ENCODE peak calls at places on chromosome 7, in ten cellular contexts. S is mammary epithelial cell; N is CD4-positive, alpha-beta T cell; C is neural progenitor cell; A is astrocyte of the spinal cord; Q is cardiac fibroblast; Z is MCF 10A; W is fibroblast of villous mesenchyme; O is AG04450; R is fibroblast of lung. F is an unnamed sample.

GRCh38 chr7:82507976-82508677 is 64.5 kb upstream of the CACNA2D1 start:
- DNase-seq in S (no peak), N (no peak), C (no peak), A (no peak), Q (no peak), Z (no peak), W (no peak), O (no peak), R (no peak), F (no peak)

GRCh38 chr7:48803250-48803649 is 121.1 kb upstream of the CDC14C start:
- DNase-seq in S (no peak), N (no peak), C (no peak), A (no peak), Q (no peak), Z (no peak), W (no peak), O (no peak), R (no peak), F (no peak)

GRCh38 chr7:131194070-131194865 is 133.4 kb upstream of the MKLN1 start:
- DNase-seq in S (peak), N (no peak), C (no peak), A (no peak), Q (peak), Z (peak), W (no peak), O (no peak), R (no peak), F (no peak)

GRCh38 chr7:158824028-158824427 is 5.3 kb downstream of the ESYT2 start:
- DNase-seq in S (no peak), N (no peak), C (no peak), A (no peak), Q (peak), Z (no peak), W (no peak), O (no peak), R (peak), F (no peak)

GRCh38 chr7:113768256-113768847 is 150.5 kb downstream of the PPP1R3A start:
- DNase-seq in S (no peak), N (no peak), C (no peak), A (peak), Q (peak), Z (no peak), W (peak), O (no peak), R (peak), F (no peak)

GRCh38 chr7:84073476-84073875 is 121.1 kb downstream of the SEMA3A start:
- DNase-seq in S (no peak), N (no peak), C (no peak), A (peak), Q (peak), Z (peak), W (peak), O (no peak), R (peak), F (no peak)

GRCh38 chr7:22445140-22445722 is 54.8 kb downstream of the STEAP1B start:
- DNase-seq in S (peak), N (no peak), C (peak), A (peak), Q (peak), Z (peak), W (peak), O (no peak), R (no peak), F (peak)

GRCh38 chr7:30164567-30164966 is 29.8 kb downstream of the MTURN start:
- DNase-seq in S (peak), N (no peak), C (peak), A (peak), Q (peak), Z (peak), W (peak), O (no peak), R (peak), F (no peak)

GRCh38 chr7:45072131-45073030 is 16.4 kb downstream of the NACAD start:
- DNase-seq in S (no peak), N (no peak), C (no peak), A (no peak), Q (no peak), Z (no peak), W (peak), O (no peak), R (no peak), F (no peak)

GRCh38 chr7:148973256-148973655 is 55.0 kb downstream of the PDIA4 start:
- DNase-seq in S (no peak), N (no peak), C (no peak), A (no peak), Q (no peak), Z (peak), W (no peak), O (no peak), R (no peak), F (no peak)

GRCh38 chr7:91636129-91636724 is 244.3 kb downstream of the MTERF1 start:
- DNase-seq in S (peak), N (no peak), C (peak), A (peak), Q (peak), Z (peak), W (peak), O (no peak), R (no peak), F (no peak)

GRCh38 chr7:94395141-94396041 is 696 bp downstream of the COL1A2 start:
- DNase-seq in S (peak), N (no peak), C (peak), A (peak), Q (peak), Z (peak), W (peak), O (peak), R (peak), F (peak)

GRCh38 chr7:25846722-25847121 is 305.3 kb upstream of the NFE2L3 start:
- DNase-seq in S (peak), N (no peak), C (no peak), A (peak), Q (peak), Z (peak), W (peak), O (peak), R (peak), F (peak)

GRCh38 chr7:71486856-71487628 is 355.1 kb downstream of the GALNT17 start:
- DNase-seq in S (no peak), N (no peak), C (no peak), A (peak), Q (peak), Z (no peak), W (peak), O (no peak), R (peak), F (no peak)

GRCh38 chr7:135888740-135889139 is 88.4 kb downstream of the MTPN start:
- DNase-seq in S (no peak), N (no peak), C (no peak), A (no peak), Q (no peak), Z (no peak), W (no peak), O (no peak), R (no peak), F (no peak)

GRCh38 chr7:70776627-70777101 is 355.3 kb upstream of the GALNT17 start:
- DNase-seq in S (peak), N (no peak), C (no peak), A (peak), Q (no peak), Z (no peak), W (no peak), O (no peak), R (peak), F (peak)

GRCh38 chr7:88919484-88920131 is 124.1 kb upstream of the TEX47 start:
- DNase-seq in S (no peak), N (no peak), C (no peak), A (peak), Q (no peak), Z (no peak), W (no peak), O (no peak), R (no peak), F (no peak)

GRCh38 chr7:12607134-12607533 is 36.6 kb downstream of the SCIN start:
- DNase-seq in S (no peak), N (no peak), C (no peak), A (no peak), Q (no peak), Z (no peak), W (no peak), O (no peak), R (no peak), F (no peak)

GRCh38 chr7:45446195-45446944 is 127.8 kb upstream of the ADCY1 start:
- DNase-seq in S (peak), N (no peak), C (no peak), A (no peak), Q (peak), Z (peak), W (peak), O (no peak), R (peak), F (no peak)

GRCh38 chr7:22150221-22150620 is 204.5 kb upstream of the CDCA7L start:
- DNase-seq in S (no peak), N (no peak), C (no peak), A (peak), Q (peak), Z (no peak), W (no peak), O (no peak), R (peak), F (no peak)

GRCh38 chr7:128900237-128900636 is 10.3 kb downstream of the KCP start:
- DNase-seq in S (no peak), N (no peak), C (no peak), A (no peak), Q (no peak), Z (no peak), W (no peak), O (no peak), R (no peak), F (no peak)
- TF ChIP-seq CTCF in S (no peak), N (no peak), C (no peak), A (no peak), Q (no peak), Z (no peak), W (no peak), O (no peak), R (no peak), F (no peak)

GRCh38 chr7:77935652-77936348 is 137.2 kb downstream of the PHTF2 start:
- DNase-seq in S (no peak), N (no peak), C (no peak), A (no peak), Q (peak), Z (no peak), W (no peak), O (no peak), R (no peak), F (no peak)
- TF ChIP-seq CTCF in S (peak), N (peak), C (peak), A (no peak), Q (peak), Z (peak), W (no peak), O (peak), R (peak), F (no peak)

DNA sequence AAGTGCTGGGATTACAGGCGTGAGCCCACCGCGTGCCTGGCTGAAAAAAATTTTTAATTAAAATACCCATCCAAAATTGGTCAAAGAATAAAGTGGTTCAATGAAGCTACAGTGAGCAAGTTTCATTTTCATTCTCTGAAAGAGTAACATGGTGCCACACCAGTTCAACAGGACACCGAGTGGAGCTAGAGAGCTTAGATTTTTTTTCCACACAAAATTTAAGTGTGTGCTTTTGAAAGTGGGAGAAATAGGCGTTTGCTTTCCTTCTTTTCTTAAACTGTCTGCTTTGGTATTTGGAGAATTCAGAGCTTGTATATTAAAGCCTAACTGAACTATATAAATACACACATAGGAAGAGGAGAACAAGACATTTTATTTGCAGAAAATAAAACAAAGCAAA is 43.4 kb downstream of the BPGM start:
- DNase-seq in S (no peak), N (no peak), C (no peak), A (peak), Q (peak), Z (no peak), W (peak), O (peak), R (peak), F (peak)
- TF ChIP-seq CTCF in S (peak), N (no peak), C (peak), A (peak), Q (peak), Z (peak), W (peak), O (peak), R (peak), F (peak)

GRCh38 chr7:144517762-144518161 is 114.3 kb upstream of the NOBOX start:
- DNase-seq in S (no peak), N (no peak), C (no peak), A (no peak), Q (no peak), Z (no peak), W (no peak), O (no peak), R (no peak), F (no peak)

GRCh38 chr7:144516729-144517128 is 113.2 kb upstream of the NOBOX start:
- DNase-seq in S (no peak), N (no peak), C (no peak), A (no peak), Q (no peak), Z (no peak), W (no peak), O (no peak), R (no peak), F (no peak)

GRCh38 chr7:144515430-144515829 is 111.9 kb upstream of the NOBOX start:
- DNase-seq in S (no peak), N (no peak), C (no peak), A (no peak), Q (no peak), Z (no peak), W (no peak), O (no peak), R (no peak), F (no peak)

GRCh38 chr7:144508702-144509101 is 105.2 kb upstream of the NOBOX start:
- DNase-seq in S (no peak), N (no peak), C (no peak), A (no peak), Q (no peak), Z (no peak), W (no peak), O (no peak), R (no peak), F (no peak)

GRCh38 chr7:144513332-144513731 is 109.8 kb upstream of the NOBOX start:
- DNase-seq in S (no peak), N (no peak), C (peak), A (no peak), Q (peak), Z (peak), W (peak), O (no peak), R (no peak), F (no peak)
- TF ChIP-seq CTCF in S (peak), N (no peak), C (peak), A (no peak), Q (peak), Z (peak), W (peak), O (no peak), R (no peak), F (no peak)

DNA sequence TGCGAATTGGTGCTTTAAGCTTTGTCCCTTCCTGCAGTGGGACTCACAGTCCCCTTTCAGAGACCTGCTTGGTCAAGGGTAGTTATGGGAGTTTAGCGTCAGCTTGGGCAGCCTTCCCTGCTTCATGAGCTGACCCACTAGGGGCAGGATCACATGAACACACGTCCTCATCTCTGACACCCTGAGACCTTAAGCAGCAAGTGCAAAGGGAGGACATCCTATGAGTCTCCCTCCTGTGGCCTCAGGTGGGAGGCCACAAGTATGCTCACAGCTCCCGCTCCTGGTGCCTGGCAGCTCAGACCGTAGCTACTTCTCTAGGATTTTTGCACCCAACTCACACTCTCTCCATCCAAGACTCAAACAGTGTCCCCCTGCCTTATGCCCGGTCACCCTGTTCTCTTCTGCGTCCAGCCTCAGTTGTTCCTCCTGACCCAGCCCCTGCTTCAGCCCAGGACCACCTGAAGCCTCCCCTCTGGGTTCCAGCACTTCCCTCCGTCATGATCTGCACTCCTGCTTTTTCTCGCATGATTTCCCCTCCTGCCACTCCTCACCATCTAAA is 136.6 kb upstream of the FAM20C start:
- DNase-seq in S (no peak), N (no peak), C (no peak), A (no peak), Q (no peak), Z (no peak), W (no peak), O (no peak), R (no peak), F (no peak)
- TF ChIP-seq CTCF in S (no peak), N (no peak), C (peak), A (no peak), Q (no peak), Z (no peak), W (no peak), O (no peak), R (no peak), F (no peak)

GRCh38 chr7:140924019-140924820 is 509 bp downstream of the BRAF start:
- DNase-seq in S (peak), N (peak), C (peak), A (peak), Q (peak), Z (peak), W (peak), O (peak), R (peak), F (peak)
- TF ChIP-seq CTCF in S (peak), N (peak), C (peak), A (peak), Q (peak), Z (peak), W (peak), O (peak), R (peak), F (peak)

F was measured in ovary.